ENCODE peak calls at places on chromosomes 1 and 21, in eight cellular contexts. One of them, this sample, is unnamed.

GRCh38 chr1:209130886-209131285 is 452.6 kb upstream of the CAMK1G start:
- DNase-seq in endodermal cell: no peak
- DNase-seq in fibroblast of pulmonary artery: no peak
- DNase-seq in tibial artery: no peak
- DNase-seq in heart right ventricle: no peak
- DNase-seq in astrocyte of the spinal cord: no peak
- DNase-seq in Peyer's patch: no peak
- DNase-seq in fibroblast of mammary gland: no peak
- DNase-seq in this sample: no peak

GRCh38 chr1:88773540-88774150 is 89.6 kb downstream of the PKN2 start:
- DNase-seq in tibial artery: no peak
- DNase-seq in astrocyte of the spinal cord: peak
- DNase-seq in endodermal cell: no peak
- DNase-seq in fibroblast of pulmonary artery: peak
- DNase-seq in fibroblast of mammary gland: peak
- DNase-seq in Peyer's patch: no peak
- DNase-seq in heart right ventricle: no peak
- DNase-seq in this sample: peak

GRCh38 chr1:62841587-62842169 is 57.7 kb downstream of the ATG4C start:
- DNase-seq in heart right ventricle: no peak
- DNase-seq in astrocyte of the spinal cord: peak
- DNase-seq in Peyer's patch: no peak
- DNase-seq in tibial artery: no peak
- DNase-seq in endodermal cell: no peak
- DNase-seq in fibroblast of pulmonary artery: peak
- DNase-seq in fibroblast of mammary gland: peak
- DNase-seq in this sample: peak

GRCh38 chr1:177568702-177569101 is 397.9 kb downstream of the BRINP2 start:
- DNase-seq in astrocyte of the spinal cord: no peak
- DNase-seq in tibial artery: no peak
- DNase-seq in fibroblast of pulmonary artery: no peak
- DNase-seq in heart right ventricle: no peak
- DNase-seq in Peyer's patch: no peak
- DNase-seq in fibroblast of mammary gland: no peak
- DNase-seq in endodermal cell: no peak
- DNase-seq in this sample: no peak

GRCh38 chr1:40593449-40594186 is 62.2 kb downstream of the ZNF684 start:
- DNase-seq in astrocyte of the spinal cord: no peak
- DNase-seq in Peyer's patch: no peak
- DNase-seq in fibroblast of mammary gland: no peak
- DNase-seq in heart right ventricle: no peak
- DNase-seq in fibroblast of pulmonary artery: no peak
- DNase-seq in tibial artery: no peak
- DNase-seq in endodermal cell: no peak
- DNase-seq in this sample: no peak

GRCh38 chr1:195908121-195908520 is 700.1 kb downstream of the KCNT2 start:
- DNase-seq in astrocyte of the spinal cord: peak
- DNase-seq in heart right ventricle: no peak
- DNase-seq in endodermal cell: no peak
- DNase-seq in fibroblast of pulmonary artery: peak
- DNase-seq in tibial artery: no peak
- DNase-seq in Peyer's patch: no peak
- DNase-seq in fibroblast of mammary gland: peak
- DNase-seq in this sample: peak

GRCh38 chr1:166952002-166952746 is 23.2 kb downstream of the ILDR2 start:
- DNase-seq in fibroblast of mammary gland: peak
- DNase-seq in endodermal cell: no peak
- DNase-seq in tibial artery: no peak
- DNase-seq in astrocyte of the spinal cord: peak
- DNase-seq in fibroblast of pulmonary artery: peak
- DNase-seq in heart right ventricle: no peak
- DNase-seq in Peyer's patch: no peak
- DNase-seq in this sample: no peak

GRCh38 chr1:208280681-208281439 is 36.7 kb upstream of the PLXNA2 start:
- DNase-seq in tibial artery: no peak
- DNase-seq in fibroblast of pulmonary artery: no peak
- DNase-seq in Peyer's patch: no peak
- DNase-seq in astrocyte of the spinal cord: no peak
- DNase-seq in fibroblast of mammary gland: no peak
- DNase-seq in endodermal cell: peak
- DNase-seq in heart right ventricle: no peak
- DNase-seq in this sample: no peak

GRCh38 chr1:161305872-161306519 is 3.8 kb downstream of the MPZ start:
- DNase-seq in heart right ventricle: peak
- DNase-seq in tibial artery: peak
- DNase-seq in astrocyte of the spinal cord: peak
- DNase-seq in Peyer's patch: peak
- DNase-seq in fibroblast of pulmonary artery: peak
- DNase-seq in endodermal cell: peak
- DNase-seq in fibroblast of mammary gland: peak
- DNase-seq in this sample: peak

GRCh38 chr1:36307601-36308330 is 1.6 kb downstream of the SH3D21 start:
- DNase-seq in tibial artery: no peak
- DNase-seq in fibroblast of pulmonary artery: no peak
- DNase-seq in Peyer's patch: no peak
- DNase-seq in heart right ventricle: no peak
- DNase-seq in astrocyte of the spinal cord: no peak
- DNase-seq in fibroblast of mammary gland: no peak
- DNase-seq in endodermal cell: no peak
- DNase-seq in this sample: no peak

GRCh38 chr1:175191654-175192053 is 922 bp downstream of the KIAA0040 start:
- DNase-seq in tibial artery: no peak
- DNase-seq in astrocyte of the spinal cord: no peak
- DNase-seq in endodermal cell: no peak
- DNase-seq in heart right ventricle: no peak
- DNase-seq in fibroblast of mammary gland: no peak
- DNase-seq in fibroblast of pulmonary artery: peak
- DNase-seq in Peyer's patch: peak
- DNase-seq in this sample: no peak

GRCh38 chr1:165635329-165635728 is 4.3 kb downstream of the MGST3 start:
- DNase-seq in heart right ventricle: no peak
- DNase-seq in endodermal cell: no peak
- DNase-seq in fibroblast of mammary gland: no peak
- DNase-seq in astrocyte of the spinal cord: no peak
- DNase-seq in fibroblast of pulmonary artery: peak
- DNase-seq in Peyer's patch: no peak
- DNase-seq in tibial artery: no peak
- DNase-seq in this sample: no peak

GRCh38 chr1:40825430-40825778 is 36.8 kb downstream of the CITED4 start:
- DNase-seq in Peyer's patch: no peak
- DNase-seq in endodermal cell: peak
- DNase-seq in astrocyte of the spinal cord: no peak
- DNase-seq in tibial artery: no peak
- DNase-seq in heart right ventricle: no peak
- DNase-seq in fibroblast of mammary gland: no peak
- DNase-seq in fibroblast of pulmonary artery: no peak
- DNase-seq in this sample: no peak

DNA sequence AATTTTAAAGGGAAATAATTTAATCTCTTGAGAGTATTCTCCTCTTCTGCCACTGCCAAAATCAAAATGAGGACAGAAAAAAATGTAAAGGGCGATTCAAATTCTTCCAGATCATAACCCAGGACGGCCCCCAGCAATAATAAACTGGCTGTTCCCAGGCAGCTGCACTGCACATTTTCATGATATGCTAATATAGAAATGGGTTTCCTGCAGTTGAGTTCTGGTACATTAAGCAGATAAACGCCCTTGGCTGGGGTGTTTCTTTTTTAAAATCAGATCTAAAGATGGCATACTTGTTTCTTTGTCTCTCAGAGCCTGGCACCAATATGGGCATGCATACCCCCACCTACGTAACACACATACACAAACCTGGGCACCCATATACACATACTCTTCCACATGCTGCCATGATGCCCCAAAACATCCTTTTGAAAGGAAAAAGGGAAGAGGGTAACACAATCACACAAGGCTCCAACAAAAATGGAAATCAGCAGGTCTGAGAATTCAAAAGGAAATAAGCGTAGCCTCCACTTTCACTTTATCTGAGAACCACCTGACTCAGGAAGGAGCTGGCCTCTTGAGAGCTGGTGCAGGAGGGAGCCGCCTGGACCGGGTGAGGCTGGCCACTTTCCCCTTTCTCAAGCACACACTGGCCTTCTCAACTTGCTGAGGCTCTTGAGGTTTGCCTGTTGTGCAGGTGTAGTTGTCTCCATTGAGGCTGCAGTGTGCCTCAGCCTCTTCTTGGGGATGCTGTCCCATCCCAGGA is 653.4 kb downstream of the KIF26B start:
- DNase-seq in Peyer's patch: peak
- DNase-seq in heart right ventricle: no peak
- DNase-seq in astrocyte of the spinal cord: no peak
- DNase-seq in tibial artery: no peak
- DNase-seq in fibroblast of pulmonary artery: no peak
- DNase-seq in endodermal cell: no peak
- DNase-seq in fibroblast of mammary gland: no peak
- DNase-seq in this sample: no peak
- TF ChIP-seq CTCF in Peyer's patch: no peak
- TF ChIP-seq CTCF in heart right ventricle: no peak
- TF ChIP-seq CTCF in astrocyte of the spinal cord: no peak
- TF ChIP-seq CTCF in tibial artery: no peak
- TF ChIP-seq CTCF in fibroblast of pulmonary artery: no peak
- TF ChIP-seq CTCF in endodermal cell: no peak
- TF ChIP-seq CTCF in fibroblast of mammary gland: no peak
- TF ChIP-seq CTCF in this sample: no peak

DNA sequence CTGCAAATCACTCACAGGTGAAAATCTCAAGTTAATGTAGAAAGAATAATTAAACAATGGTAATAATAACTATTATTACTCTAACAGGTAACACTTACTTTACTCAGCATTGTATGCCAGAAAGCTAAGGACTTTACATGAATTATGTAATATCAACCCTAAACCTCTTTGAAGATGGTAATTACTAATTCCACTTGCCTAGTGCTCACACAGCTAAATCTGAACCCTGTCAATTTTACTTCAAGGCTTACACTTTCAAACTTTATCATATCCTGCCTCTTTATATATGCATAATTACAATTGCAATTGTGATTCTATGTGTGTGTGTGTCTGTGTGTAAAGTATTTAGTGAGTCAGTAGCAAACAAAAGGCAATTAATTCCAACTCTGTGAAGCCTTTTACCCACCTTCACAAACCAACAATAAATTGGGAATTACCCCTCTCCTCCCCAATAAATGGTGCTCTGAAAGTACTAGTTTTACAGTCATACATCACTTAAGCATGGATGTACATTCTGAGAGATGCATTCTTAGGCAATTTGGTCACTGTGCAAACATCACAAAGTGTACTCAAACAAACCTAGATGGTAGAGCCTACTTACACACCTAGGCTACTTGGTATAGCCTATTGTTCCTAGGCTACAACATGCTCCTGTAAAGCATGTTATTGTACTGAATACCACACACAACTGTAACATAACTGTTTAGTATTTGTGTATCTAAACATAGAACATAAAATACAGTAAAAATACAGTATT is 5.9 kb downstream of the ZNF644 start:
- DNase-seq in Peyer's patch: no peak
- DNase-seq in heart right ventricle: no peak
- DNase-seq in fibroblast of pulmonary artery: no peak
- DNase-seq in tibial artery: no peak
- DNase-seq in astrocyte of the spinal cord: peak
- DNase-seq in endodermal cell: no peak
- DNase-seq in fibroblast of mammary gland: peak
- DNase-seq in this sample: peak
- H3K4me3 ChIP-seq in Peyer's patch: no peak
- H3K4me3 ChIP-seq in heart right ventricle: no peak
- H3K4me3 ChIP-seq in fibroblast of pulmonary artery: no peak
- H3K4me3 ChIP-seq in tibial artery: no peak
- H3K4me3 ChIP-seq in astrocyte of the spinal cord: no peak
- H3K4me3 ChIP-seq in endodermal cell: no peak
- H3K4me3 ChIP-seq in fibroblast of mammary gland: no peak
- H3K4me3 ChIP-seq in this sample: no peak

GRCh38 chr21:26489781-26490180 is 83.3 kb downstream of the CYYR1 start:
- DNase-seq in astrocyte of the spinal cord: no peak
- DNase-seq in tibial artery: no peak
- DNase-seq in endodermal cell: no peak
- DNase-seq in heart right ventricle: no peak
- DNase-seq in Peyer's patch: no peak
- DNase-seq in fibroblast of mammary gland: no peak
- DNase-seq in fibroblast of pulmonary artery: no peak
- DNase-seq in this sample: no peak
- TF ChIP-seq CTCF in astrocyte of the spinal cord: no peak
- TF ChIP-seq CTCF in tibial artery: no peak
- TF ChIP-seq CTCF in endodermal cell: peak
- TF ChIP-seq CTCF in heart right ventricle: no peak
- TF ChIP-seq CTCF in Peyer's patch: no peak
- TF ChIP-seq CTCF in fibroblast of mammary gland: no peak
- TF ChIP-seq CTCF in fibroblast of pulmonary artery: no peak
- TF ChIP-seq CTCF in this sample: no peak

GRCh38 chr1:85200870-85201339 is at the start of gene SYDE2:
- DNase-seq in astrocyte of the spinal cord: peak
- DNase-seq in fibroblast of mammary gland: peak
- DNase-seq in heart right ventricle: peak
- DNase-seq in fibroblast of pulmonary artery: peak
- DNase-seq in Peyer's patch: peak
- DNase-seq in endodermal cell: peak
- DNase-seq in tibial artery: peak
- DNase-seq in this sample: peak

GRCh38 chr1:85200367-85200869 is 398 bp downstream of the SYDE2 start:
- DNase-seq in endodermal cell: peak
- DNase-seq in Peyer's patch: peak
- DNase-seq in heart right ventricle: no peak
- DNase-seq in fibroblast of mammary gland: no peak
- DNase-seq in tibial artery: peak
- DNase-seq in astrocyte of the spinal cord: peak
- DNase-seq in fibroblast of pulmonary artery: peak
- DNase-seq in this sample: peak

GRCh38 chr1:85198864-85199263 is 2.0 kb downstream of the SYDE2 start:
- DNase-seq in astrocyte of the spinal cord: peak
- DNase-seq in heart right ventricle: no peak
- DNase-seq in tibial artery: no peak
- DNase-seq in endodermal cell: no peak
- DNase-seq in fibroblast of mammary gland: no peak
- DNase-seq in Peyer's patch: no peak
- DNase-seq in fibroblast of pulmonary artery: no peak
- DNase-seq in this sample: no peak

GRCh38 chr1:85201340-85202091 is 700 bp upstream of the SYDE2 start:
- DNase-seq in astrocyte of the spinal cord: peak
- DNase-seq in endodermal cell: peak
- DNase-seq in Peyer's patch: peak
- DNase-seq in tibial artery: peak
- DNase-seq in fibroblast of mammary gland: peak
- DNase-seq in heart right ventricle: peak
- DNase-seq in fibroblast of pulmonary artery: peak
- DNase-seq in this sample: peak

DNA sequence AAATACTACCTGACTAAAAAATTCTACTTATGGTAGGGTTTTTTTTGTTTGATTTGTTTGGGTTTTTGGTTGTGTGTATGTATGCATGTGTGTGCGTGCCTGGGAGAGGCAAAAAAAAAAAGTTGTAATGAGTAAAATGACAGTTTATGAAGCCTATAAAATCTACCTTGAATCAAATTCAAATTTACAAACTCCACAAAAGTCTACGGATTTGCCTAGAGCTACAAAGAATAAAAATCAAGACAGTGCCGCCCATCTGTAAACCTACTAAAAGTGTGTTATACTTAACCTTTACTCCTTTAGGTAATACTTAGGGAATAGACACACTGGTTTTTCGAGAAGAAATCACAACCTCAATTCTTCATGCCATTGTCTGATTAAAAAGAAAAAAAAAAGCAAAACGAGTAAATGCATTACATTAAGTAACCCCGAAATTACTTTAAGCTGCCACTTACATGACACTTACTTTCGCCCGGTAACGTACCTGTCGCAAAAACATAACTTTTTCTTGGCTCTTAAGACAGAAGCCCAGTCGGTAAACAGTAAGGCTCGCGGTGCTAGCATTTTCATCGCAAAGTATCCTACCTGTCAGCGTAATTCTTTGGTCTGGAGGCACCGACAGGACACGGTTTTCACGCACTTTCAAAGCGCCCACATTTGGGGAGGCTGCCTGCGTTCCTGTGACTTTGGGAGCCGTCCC is 999 bp downstream of the SYDE2 start:
- DNase-seq in heart right ventricle: no peak
- DNase-seq in astrocyte of the spinal cord: peak
- DNase-seq in fibroblast of pulmonary artery: no peak
- DNase-seq in Peyer's patch: no peak
- DNase-seq in tibial artery: no peak
- DNase-seq in endodermal cell: no peak
- DNase-seq in fibroblast of mammary gland: no peak
- DNase-seq in this sample: no peak
- H3K4me3 ChIP-seq in heart right ventricle: peak
- H3K4me3 ChIP-seq in astrocyte of the spinal cord: peak
- H3K4me3 ChIP-seq in fibroblast of pulmonary artery: peak
- H3K4me3 ChIP-seq in Peyer's patch: peak
- H3K4me3 ChIP-seq in tibial artery: peak
- H3K4me3 ChIP-seq in endodermal cell: peak
- H3K4me3 ChIP-seq in fibroblast of mammary gland: peak
- H3K4me3 ChIP-seq in this sample: peak

This sample was measured in foreskin fibroblast.